ENCODE peak calls at places on chromosomes 1 and 21, in eight cellular contexts. D, W, S, B, U, T, N and G are unnamed samples. For H3K4me1, the result is how much of the 10 kb centered on the place peaks cover.

GRCh38 chr1:6614953-6615785 is 1.6 kb downstream of the PHF13 start:
- DNase-seq in W (no peak), U (no peak), S (no peak), T (no peak), D (no peak), B (no peak), N (no peak), G (peak)

GRCh38 chr1:231421616-231421970 is 494 bp downstream of the EGLN1 start:
- DNase-seq in W (peak), D (peak), T (no peak), U (peak), B (peak), N (no peak), S (peak), G (peak)

GRCh38 chr1:98963359-98963758 is 41.3 kb downstream of the PLPPR5 start:
- DNase-seq in W (no peak), B (no peak), S (no peak), U (no peak), N (no peak), T (no peak), D (no peak), G (no peak)

GRCh38 chr1:209675567-209676154 is 449 bp downstream of the G0S2 start:
- DNase-seq in D (no peak), T (peak), S (no peak), U (peak), B (peak), W (peak), N (no peak), G (peak)

GRCh38 chr1:170623171-170623570 is 40.8 kb upstream of the PRRX1 start:
- DNase-seq in B (no peak), U (peak), S (no peak), W (no peak), T (no peak), N (no peak), D (no peak), G (no peak)

GRCh38 chr1:201406831-201407406 is 7.8 kb upstream of the LAD1 start:
- DNase-seq in T (no peak), U (no peak), N (no peak), B (no peak), D (no peak), S (no peak), W (no peak), G (no peak)

GRCh38 chr1:179251675-179252074 is 22.2 kb upstream of the ABL2 start:
- DNase-seq in B (no peak), S (no peak), W (peak), D (no peak), T (peak), U (peak), N (no peak), G (no peak)

GRCh38 chr21:32096411-32096810 is 182.4 kb downstream of the MIS18A start:
- DNase-seq in N (peak), S (no peak), T (peak), B (no peak), U (peak), D (no peak), W (no peak), G (no peak)

GRCh38 chr1:67169496-67169895 is 3.2 kb downstream of the IL23R start:
- DNase-seq in B (no peak), W (no peak), U (no peak), D (no peak), S (no peak), N (no peak), T (no peak), G (no peak)

GRCh38 chr1:58764294-58764978 is 19.4 kb downstream of the JUN start:
- DNase-seq in D (no peak), B (no peak), T (no peak), U (peak), N (peak), S (no peak), W (no peak), G (no peak)

GRCh38 chr1:59431566-59432294 is 134.8 kb downstream of the FGGY start:
- DNase-seq in W (no peak), S (no peak), D (no peak), B (no peak), N (peak), U (peak), T (no peak), G (no peak)

GRCh38 chr1:22772054-22772453 is 61.4 kb downstream of the EPHB2 start:
- DNase-seq in B (no peak), D (peak), S (no peak), U (no peak), W (no peak), N (no peak), T (no peak), G (no peak)

GRCh38 chr1:218366322-218367052 is 21.4 kb downstream of the TGFB2 start:
- DNase-seq in D (no peak), N (no peak), B (no peak), U (no peak), S (no peak), W (no peak), T (no peak), G (no peak)

DNA sequence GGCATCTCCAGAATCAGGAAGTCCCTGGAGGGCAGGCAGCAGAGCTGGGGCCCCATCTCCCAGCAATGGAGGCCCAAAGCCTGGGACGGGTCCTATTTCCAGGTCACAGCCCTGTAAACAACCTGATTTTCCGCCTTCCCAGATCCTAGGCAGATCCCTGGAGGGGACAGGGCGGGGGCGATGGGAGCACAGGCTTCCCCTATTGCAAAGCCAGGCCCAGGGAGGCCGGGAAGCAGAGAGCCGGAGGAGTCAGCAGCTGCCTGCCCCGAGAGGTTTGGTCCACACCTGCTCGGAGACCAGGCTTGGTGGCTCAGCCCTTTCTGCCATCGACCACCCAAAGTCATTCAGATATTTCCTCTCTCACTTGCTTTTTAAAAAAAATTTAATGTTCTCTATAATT is 29.2 kb downstream of the CASZ1 start:
- DNase-seq in N (no peak), W (no peak), T (no peak), U (no peak), D (no peak), S (no peak), B (no peak), G (no peak)
- H3K4me1 ChIP-seq in N (under half), W (under half), T (under half), U (under half), D (under half), S (under half), B (half or more), G (half or more)

DNA sequence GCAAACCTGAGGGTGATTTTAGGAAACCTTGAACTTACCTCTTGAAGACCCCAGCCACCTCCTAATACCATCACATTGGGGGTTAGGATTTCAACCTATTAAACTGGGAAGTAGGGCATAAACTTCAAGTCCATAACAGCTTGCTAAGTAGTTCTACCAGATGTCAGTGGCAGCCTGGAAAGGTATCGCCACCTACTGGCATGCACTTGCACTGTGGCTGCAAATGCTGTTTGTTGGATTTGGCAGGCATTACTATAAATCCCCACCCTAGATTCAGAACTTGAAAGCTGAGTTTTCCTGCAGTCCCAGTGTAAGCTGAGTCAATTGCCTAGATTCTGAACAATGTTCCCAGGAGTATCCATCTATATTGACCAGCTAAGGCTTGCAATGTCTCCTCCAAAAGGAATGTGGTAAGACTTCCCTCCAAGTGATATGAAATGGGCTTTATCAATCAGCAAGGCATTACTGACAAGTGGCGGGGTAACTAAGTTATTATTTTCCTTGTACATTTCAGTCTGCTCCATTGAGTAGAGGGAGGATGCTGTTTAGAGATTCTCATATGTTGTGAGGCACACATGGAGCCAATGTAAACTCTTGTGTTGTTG is 474.5 kb downstream of the PTPRC start:
- DNase-seq in W (no peak), B (peak), U (peak), S (peak), N (peak), T (peak), D (no peak), G (no peak)
- H3K4me1 ChIP-seq in W (under half), B (under half), U (under half), S (under half), N (under half), T (under half), D (under half), G (under half)

GRCh38 chr1:1564278-1564677 is 10.4 kb downstream of the SSU72 start:
- DNase-seq in W (no peak), N (no peak), U (no peak), D (no peak), T (no peak), S (no peak), B (no peak), G (no peak)

GRCh38 chr1:1567152-1567830 is 7.4 kb downstream of the SSU72 start:
- DNase-seq in D (no peak), T (no peak), W (no peak), B (no peak), U (no peak), S (no peak), N (no peak), G (no peak)

GRCh38 chr1:1569341-1569740 is 5.3 kb downstream of the SSU72 start:
- DNase-seq in W (no peak), D (no peak), T (no peak), U (no peak), B (no peak), S (no peak), N (no peak), G (no peak)

GRCh38 chr1:1565340-1565739 is 9.3 kb downstream of the SSU72 start:
- DNase-seq in W (no peak), S (no peak), B (no peak), D (no peak), U (no peak), T (no peak), N (no peak), G (no peak)

DNA sequence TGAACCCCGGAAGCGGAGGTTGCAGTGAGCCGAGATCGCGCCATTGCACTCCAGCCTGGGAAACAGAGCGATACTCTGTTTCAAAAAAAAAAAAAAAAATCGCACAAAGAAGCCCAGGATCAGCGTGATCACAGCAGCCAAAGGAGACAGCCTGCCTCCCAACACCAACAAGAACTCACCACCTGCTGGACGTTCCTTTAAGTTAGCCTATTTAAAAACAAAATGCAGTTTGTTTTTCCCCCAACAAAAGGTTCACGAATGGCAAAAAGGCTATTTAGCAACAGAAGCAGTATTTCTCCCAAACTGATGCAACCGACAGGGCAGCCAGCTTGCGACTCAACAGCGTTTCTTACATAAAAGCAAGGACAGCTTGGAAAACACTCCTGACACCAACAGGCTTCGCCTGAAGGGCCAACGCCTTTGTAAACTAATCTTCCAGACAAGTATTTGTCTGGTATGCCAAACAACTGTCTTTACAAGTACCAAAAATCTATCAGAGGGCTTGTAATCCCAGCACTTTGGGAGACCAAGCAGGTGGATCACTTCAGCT is 6.8 kb downstream of the SSU72 start:
- DNase-seq in W (no peak), B (no peak), U (no peak), T (no peak), S (no peak), D (no peak), N (no peak), G (peak)
- H3K4me1 ChIP-seq in W (under half), B (half or more), U (under half), T (under half), S (under half), D (under half), N (under half), G (half or more)

GRCh38 chr1:24972257-24973242 is 42.5 kb upstream of the RUNX3 start:
- DNase-seq in N (peak), T (no peak), W (no peak), B (no peak), S (no peak), U (no peak), D (no peak), G (no peak)
- H3K4me1 ChIP-seq in N (under half), T (under half), W (under half), B (under half), S (under half), U (under half), D (under half), G (under half)

DNA sequence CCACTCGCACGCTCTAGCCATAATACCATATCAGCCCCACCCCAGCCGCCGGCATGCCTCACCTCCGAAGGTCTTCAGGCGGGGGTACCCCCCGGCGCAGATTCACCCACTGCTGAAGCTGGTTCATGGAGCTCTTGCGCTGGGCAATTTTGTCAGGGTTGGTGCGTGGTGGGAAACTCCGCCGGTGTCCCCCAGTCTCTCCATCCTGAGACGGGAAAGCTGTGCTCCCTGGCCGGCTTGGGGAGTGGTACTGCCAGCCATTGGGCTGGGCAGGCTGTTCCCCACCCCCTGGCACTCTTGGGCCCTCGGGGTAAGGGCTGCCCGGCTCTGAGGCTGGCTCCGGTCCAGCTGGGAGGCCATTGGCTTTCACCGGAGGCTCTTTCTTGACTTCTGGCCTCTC is 45.4 kb upstream of the GOLT1A start:
- DNase-seq in N (no peak), D (no peak), U (no peak), T (no peak), S (no peak), W (no peak), B (no peak), G (no peak)
- H3K4me1 ChIP-seq in N (under half), D (under half), U (under half), T (under half), S (under half), W (under half), B (under half), G (under half)

GRCh38 chr1:167161762-167162161 is 58.9 kb upstream of the POU2F1 start:
- DNase-seq in B (no peak), N (no peak), T (no peak), W (no peak), S (no peak), D (no peak), U (no peak), G (no peak)
- H3K4me1 ChIP-seq in B (under half), N (under half), T (under half), W (under half), S (under half), D (under half), U (under half), G (under half)

GRCh38 chr1:43547538-43548072 is 16.9 kb downstream of the PTPRF start:
- DNase-seq in U (no peak), S (no peak), B (no peak), N (no peak), W (no peak), D (no peak), T (no peak), G (no peak)
- H3K4me1 ChIP-seq in U (under half), S (under half), B (under half), N (under half), W (half or more), D (under half), T (half or more), G (half or more)

DNA sequence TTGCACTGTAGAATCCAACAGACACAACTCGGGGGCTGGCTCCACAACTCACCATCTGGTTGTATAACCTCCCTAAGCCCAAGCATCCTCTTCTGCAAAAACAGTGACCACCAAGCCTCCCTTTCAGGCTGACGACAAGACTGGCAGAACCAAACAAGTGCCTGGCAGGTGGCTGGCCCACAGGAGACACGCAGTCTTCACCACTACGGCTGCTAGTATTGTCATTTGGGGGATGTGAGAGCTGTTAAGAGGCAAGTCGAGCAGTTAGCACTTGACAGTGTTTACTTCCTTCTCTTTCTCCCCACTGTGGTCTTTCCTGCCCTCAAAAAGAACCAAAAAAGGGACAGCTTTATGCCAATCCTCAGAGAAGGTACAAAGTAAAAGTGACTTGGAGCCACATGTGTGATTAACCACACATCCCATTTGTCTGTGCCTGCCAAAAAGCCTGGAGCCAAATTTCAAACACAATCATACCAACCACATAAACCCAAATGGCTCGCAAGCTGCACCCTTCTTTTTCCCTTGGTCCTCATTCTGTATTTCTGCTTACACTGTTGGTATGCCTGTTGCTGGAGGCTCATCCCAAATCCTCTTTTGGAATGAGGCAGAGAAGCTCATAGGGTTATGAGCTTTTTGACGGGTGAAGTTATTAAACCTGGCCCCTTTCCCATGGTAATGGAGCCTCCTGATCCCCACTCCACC is 94.1 kb downstream of the TGFBR3 start:
- DNase-seq in D (no peak), B (no peak), U (peak), W (no peak), S (no peak), N (no peak), T (no peak), G (no peak)
- H3K4me1 ChIP-seq in D (under half), B (half or more), U (under half), W (under half), S (under half), N (half or more), T (under half), G (half or more)